ENCODE peak calls at places on chromosomes 3 and 15, in four cellular contexts. X is mesothelial cell of epicardium, N is left ventricle myocardium inferior, K is IMR-90. T is an unnamed sample.

GRCh38 chr3:128767351-128767750 is 41.4 kb downstream of the RAB7A start:
- DNase-seq in X (no peak), N (no peak), K (no peak), T (no peak)

GRCh38 chr3:53109822-53110771 is 20.1 kb downstream of the RFT1 start:
- DNase-seq in X (no peak), N (peak; percentile 47), K (peak; percentile 74), T (peak; percentile 62)

GRCh38 chr15:39511915-39512260 is 69.0 kb upstream of the THBS1 start:
- DNase-seq in X (no peak), N (peak; percentile 22), K (peak; percentile 82), T (peak; percentile 50)

GRCh38 chr15:90609254-90610185 is 79.8 kb downstream of the CRTC3 start:
- DNase-seq in X (no peak), N (no peak), K (peak; percentile 51), T (no peak)

GRCh38 chr3:57007513-57008415 is 52.7 kb upstream of the SPATA12 start:
- DNase-seq in X (no peak), N (peak; percentile 59), K (peak; percentile 85), T (peak; percentile 83)

GRCh38 chr3:30964612-30965011 is 70.2 kb upstream of the GADL1 start:
- DNase-seq in X (no peak), N (no peak), K (no peak), T (no peak)

GRCh38 chr15:91632981-91633380 is 220.5 kb upstream of the SLCO3A1 start:
- DNase-seq in X (no peak), N (no peak), K (no peak), T (no peak)

GRCh38 chr3:180534828-180535227 is 67.1 kb upstream of the TTC14 start:
- DNase-seq in X (no peak), N (no peak), K (no peak), T (no peak)

GRCh38 chr3:110569073-110569472 is 502.5 kb upstream of the NECTIN3 start:
- DNase-seq in X (no peak), N (no peak), K (no peak), T (no peak)

GRCh38 chr3:156631323-156631722 is 43.1 kb upstream of the TIPARP start:
- DNase-seq in X (no peak), N (no peak), K (no peak), T (no peak)

GRCh38 chr3:122786067-122786466 is 7.6 kb downstream of the HSPBAP1 start:
- DNase-seq in X (no peak), N (no peak), K (peak; percentile 74), T (no peak)

GRCh38 chr3:155323063-155323666 is 29.7 kb upstream of the STRIT1 start:
- DNase-seq in X (no peak), N (no peak), K (peak; percentile 89), T (no peak)

GRCh38 chr3:179196098-179196497 is 47.9 kb downstream of the PIK3CA start:
- DNase-seq in X (no peak), N (no peak), K (peak; percentile 89), T (no peak)

GRCh38 chr15:61387675-61388074 is 158.6 kb upstream of the RORA start:
- DNase-seq in X (no peak), N (no peak), K (no peak), T (no peak)

GRCh38 chr3:177451940-177452484 is 254.7 kb upstream of the TBL1XR1 start:
- DNase-seq in X (no peak), N (no peak), K (peak; percentile 72), T (no peak)

GRCh38 chr3:98726084-98726483 is 37.1 kb upstream of the ST3GAL6 start:
- DNase-seq in X (no peak), N (no peak), K (peak; percentile 68), T (no peak)

GRCh38 chr3:149579838-149580542 is 77.8 kb downstream of the WWTR1 start:
- DNase-seq in X (no peak), N (no peak), K (peak; percentile 82), T (no peak)

GRCh38 chr3:10025205-10026083 is 793 bp upstream of the FANCD2 start:
- DNase-seq in X (no peak), N (no peak), K (no peak), T (no peak)

GRCh38 chr3:51718547-51719412 is 11.9 kb downstream of the GRM2 start:
- DNase-seq in X (no peak), N (peak; percentile 49), K (peak; percentile 20), T (no peak)

GRCh38 chr3:62011667-62012066 is 361.7 kb downstream of the FEZF2 start:
- DNase-seq in X (no peak), N (no peak), K (peak; percentile 41), T (no peak)

GRCh38 chr3:142272200-142272891 is 47.0 kb upstream of the GK5 start:
- DNase-seq in X (no peak), N (no peak), K (peak; percentile 71), T (no peak)

GRCh38 chr3:42013652-42014442 is 51.9 kb upstream of the ULK4 start:
- DNase-seq in X (peak; percentile 53), N (peak; percentile 79), K (no peak), T (peak; percentile 35)

GRCh38 chr15:70442211-70442610 is 321.1 kb downstream of the UACA start:
- DNase-seq in X (no peak), N (no peak), K (no peak), T (no peak)

GRCh38 chr15:43067717-43068461 is 37.9 kb downstream of the UBR1 start:
- DNase-seq in X (no peak), N (no peak), K (peak; percentile 52), T (no peak)

GRCh38 chr3:73558399-73559075 is 66.2 kb downstream of the PDZRN3 start:
- DNase-seq in X (no peak), N (peak; percentile 33), K (peak; percentile 72), T (no peak)

GRCh38 chr3:142022381-142022780 is 127.0 kb downstream of the TFDP2 start:
- DNase-seq in X (no peak), N (no peak), K (no peak), T (no peak)

GRCh38 chr3:9914559-9915251 is 2.2 kb upstream of the IL17RC start:
- DNase-seq in X (no peak), N (no peak), K (no peak), T (no peak)

GRCh38 chr15:48059786-48060185 is 61.0 kb upstream of the SLC24A5 start:
- DNase-seq in X (no peak), N (peak; percentile 27), K (peak; percentile 14), T (peak; percentile 81)

GRCh38 chr15:99734575-99734974 is 1.3 kb upstream of the LYSMD4 start:
- DNase-seq in X (no peak), N (no peak), K (no peak), T (no peak)

GRCh38 chr3:45035441-45036301 is 9.6 kb downstream of the CLEC3B start:
- DNase-seq in X (no peak), N (no peak), K (peak; percentile 35), T (peak; percentile 46)

GRCh38 chr3:4355401-4356224 is 52.4 kb downstream of the SETMAR start:
- DNase-seq in X (peak; percentile 42), N (peak; percentile 59), K (no peak), T (peak; percentile 84)

GRCh38 chr3:24680214-24680967 is 185.7 kb upstream of the THRB start:
- DNase-seq in X (peak; percentile 89), N (peak; percentile 59), K (no peak), T (peak; percentile 62)

GRCh38 chr3:97495896-97496295 is 268.7 kb upstream of the ARL6 start:
- DNase-seq in X (no peak), N (no peak), K (no peak), T (no peak)

GRCh38 chr15:49330166-49330565 is 92.9 kb upstream of the FGF7 start:
- DNase-seq in X (no peak), N (no peak), K (peak; percentile 31), T (no peak)

GRCh38 chr3:13042127-13042931 is 30.9 kb downstream of the IQSEC1 start:
- DNase-seq in X (no peak), N (no peak), K (no peak), T (peak; percentile 44)

GRCh38 chr15:27834684-27835083 is 264.4 kb downstream of the OCA2 start:
- DNase-seq in X (no peak), N (no peak), K (no peak), T (no peak)

GRCh38 chr3:107847791-107848190 is 243.0 kb downstream of the CD47 start:
- DNase-seq in X (no peak), N (no peak), K (peak; percentile 32), T (no peak)